ENCODE peak calls at places on chromosomes 3 and 15, in eight cellular contexts. One of them, this sample, is unnamed.

GRCh38 chr15:83837946-83838571 is 184.1 kb downstream of the ADAMTSL3 start:
- DNase-seq in OCI-LY7: peak; percentile 3
- DNase-seq in mesendoderm: peak; percentile 67
- DNase-seq in AG09309: no peak
- DNase-seq in psoas muscle: no peak
- DNase-seq in stimulated activated CD4-positive, alpha-beta T cell treated with anti-CD3 and anti-CD28 coated beads, Interleukin-12 subunit alpha, Interleukin-12 subunit beta, amount 100 ng/mL, for 4 hours: no peak
- DNase-seq in NCI-H2029 treated with DMSO at 0.1 percent for 48 hours: no peak
- DNase-seq in left colon: no peak
- DNase-seq in this sample: peak; percentile 72

GRCh38 chr3:37742121-37742520 is 119.6 kb upstream of the CTDSPL start:
- DNase-seq in OCI-LY7: no peak
- DNase-seq in mesendoderm: peak; percentile 78
- DNase-seq in AG09309: no peak
- DNase-seq in psoas muscle: no peak
- DNase-seq in stimulated activated CD4-positive, alpha-beta T cell treated with anti-CD3 and anti-CD28 coated beads, Interleukin-12 subunit alpha, Interleukin-12 subunit beta, amount 100 ng/mL, for 4 hours: no peak
- DNase-seq in NCI-H2029 treated with DMSO at 0.1 percent for 48 hours: no peak
- DNase-seq in left colon: no peak
- DNase-seq in this sample: no peak

GRCh38 chr3:15029625-15030024 is 35.5 kb downstream of the MRPS25 start:
- DNase-seq in OCI-LY7: no peak
- DNase-seq in mesendoderm: no peak
- DNase-seq in AG09309: no peak
- DNase-seq in psoas muscle: no peak
- DNase-seq in stimulated activated CD4-positive, alpha-beta T cell treated with anti-CD3 and anti-CD28 coated beads, Interleukin-12 subunit alpha, Interleukin-12 subunit beta, amount 100 ng/mL, for 4 hours: no peak
- DNase-seq in NCI-H2029 treated with DMSO at 0.1 percent for 48 hours: no peak
- DNase-seq in left colon: no peak
- DNase-seq in this sample: no peak

GRCh38 chr15:100833432-100834389 is 45.9 kb upstream of the ALDH1A3 start:
- DNase-seq in OCI-LY7: peak; percentile 8
- DNase-seq in mesendoderm: no peak
- DNase-seq in AG09309: no peak
- DNase-seq in psoas muscle: no peak
- DNase-seq in stimulated activated CD4-positive, alpha-beta T cell treated with anti-CD3 and anti-CD28 coated beads, Interleukin-12 subunit alpha, Interleukin-12 subunit beta, amount 100 ng/mL, for 4 hours: no peak
- DNase-seq in NCI-H2029 treated with DMSO at 0.1 percent for 48 hours: no peak
- DNase-seq in left colon: no peak
- DNase-seq in this sample: no peak

GRCh38 chr3:168885028-168885427 is 778.5 kb downstream of the MECOM start:
- DNase-seq in OCI-LY7: no peak
- DNase-seq in mesendoderm: no peak
- DNase-seq in AG09309: peak; percentile 75
- DNase-seq in psoas muscle: no peak
- DNase-seq in stimulated activated CD4-positive, alpha-beta T cell treated with anti-CD3 and anti-CD28 coated beads, Interleukin-12 subunit alpha, Interleukin-12 subunit beta, amount 100 ng/mL, for 4 hours: no peak
- DNase-seq in NCI-H2029 treated with DMSO at 0.1 percent for 48 hours: no peak
- DNase-seq in left colon: no peak
- DNase-seq in this sample: peak; percentile 70

GRCh38 chr3:181134873-181135272 is 145.3 kb upstream of the DNAJC19 start:
- DNase-seq in OCI-LY7: no peak
- DNase-seq in mesendoderm: no peak
- DNase-seq in AG09309: no peak
- DNase-seq in psoas muscle: no peak
- DNase-seq in stimulated activated CD4-positive, alpha-beta T cell treated with anti-CD3 and anti-CD28 coated beads, Interleukin-12 subunit alpha, Interleukin-12 subunit beta, amount 100 ng/mL, for 4 hours: no peak
- DNase-seq in NCI-H2029 treated with DMSO at 0.1 percent for 48 hours: no peak
- DNase-seq in left colon: no peak
- DNase-seq in this sample: no peak

GRCh38 chr3:8869613-8870012 is 93.7 kb downstream of the RAD18 start:
- DNase-seq in OCI-LY7: no peak
- DNase-seq in mesendoderm: peak; percentile 50
- DNase-seq in AG09309: peak; percentile 82
- DNase-seq in psoas muscle: no peak
- DNase-seq in stimulated activated CD4-positive, alpha-beta T cell treated with anti-CD3 and anti-CD28 coated beads, Interleukin-12 subunit alpha, Interleukin-12 subunit beta, amount 100 ng/mL, for 4 hours: no peak
- DNase-seq in NCI-H2029 treated with DMSO at 0.1 percent for 48 hours: no peak
- DNase-seq in left colon: no peak
- DNase-seq in this sample: peak; percentile 87

GRCh38 chr3:35596611-35597010 is 42.7 kb upstream of the ARPP21 start:
- DNase-seq in OCI-LY7: no peak
- DNase-seq in mesendoderm: no peak
- DNase-seq in AG09309: no peak
- DNase-seq in psoas muscle: no peak
- DNase-seq in stimulated activated CD4-positive, alpha-beta T cell treated with anti-CD3 and anti-CD28 coated beads, Interleukin-12 subunit alpha, Interleukin-12 subunit beta, amount 100 ng/mL, for 4 hours: no peak
- DNase-seq in NCI-H2029 treated with DMSO at 0.1 percent for 48 hours: no peak
- DNase-seq in left colon: no peak
- DNase-seq in this sample: no peak

GRCh38 chr3:129654126-129654525 is 47.6 kb upstream of the PLXND1 start:
- DNase-seq in OCI-LY7: no peak
- DNase-seq in mesendoderm: no peak
- DNase-seq in AG09309: peak; percentile 55
- DNase-seq in psoas muscle: no peak
- DNase-seq in stimulated activated CD4-positive, alpha-beta T cell treated with anti-CD3 and anti-CD28 coated beads, Interleukin-12 subunit alpha, Interleukin-12 subunit beta, amount 100 ng/mL, for 4 hours: no peak
- DNase-seq in NCI-H2029 treated with DMSO at 0.1 percent for 48 hours: no peak
- DNase-seq in left colon: no peak
- DNase-seq in this sample: peak; percentile 70

GRCh38 chr15:84598993-84599392 is 1.8 kb upstream of the ZSCAN2 start:
- DNase-seq in OCI-LY7: peak; percentile 68
- DNase-seq in mesendoderm: peak; percentile 75
- DNase-seq in AG09309: no peak
- DNase-seq in psoas muscle: no peak
- DNase-seq in stimulated activated CD4-positive, alpha-beta T cell treated with anti-CD3 and anti-CD28 coated beads, Interleukin-12 subunit alpha, Interleukin-12 subunit beta, amount 100 ng/mL, for 4 hours: no peak
- DNase-seq in NCI-H2029 treated with DMSO at 0.1 percent for 48 hours: no peak
- DNase-seq in left colon: peak; percentile 42
- DNase-seq in this sample: peak; percentile 59

GRCh38 chr3:122105626-122106025 is 50.5 kb downstream of the CD86 start:
- DNase-seq in OCI-LY7: no peak
- DNase-seq in mesendoderm: no peak
- DNase-seq in AG09309: no peak
- DNase-seq in psoas muscle: no peak
- DNase-seq in stimulated activated CD4-positive, alpha-beta T cell treated with anti-CD3 and anti-CD28 coated beads, Interleukin-12 subunit alpha, Interleukin-12 subunit beta, amount 100 ng/mL, for 4 hours: no peak
- DNase-seq in NCI-H2029 treated with DMSO at 0.1 percent for 48 hours: no peak
- DNase-seq in left colon: no peak
- DNase-seq in this sample: peak; percentile 9

GRCh38 chr3:141992512-141992911 is 116.1 kb downstream of the ATP1B3 start:
- DNase-seq in OCI-LY7: peak; percentile 27
- DNase-seq in mesendoderm: no peak
- DNase-seq in AG09309: no peak
- DNase-seq in psoas muscle: no peak
- DNase-seq in stimulated activated CD4-positive, alpha-beta T cell treated with anti-CD3 and anti-CD28 coated beads, Interleukin-12 subunit alpha, Interleukin-12 subunit beta, amount 100 ng/mL, for 4 hours: no peak
- DNase-seq in NCI-H2029 treated with DMSO at 0.1 percent for 48 hours: no peak
- DNase-seq in left colon: no peak
- DNase-seq in this sample: no peak

GRCh38 chr3:128190501-128190900 is 37.2 kb downstream of the EEFSEC start:
- DNase-seq in OCI-LY7: no peak
- DNase-seq in mesendoderm: no peak
- DNase-seq in AG09309: no peak
- DNase-seq in psoas muscle: no peak
- DNase-seq in stimulated activated CD4-positive, alpha-beta T cell treated with anti-CD3 and anti-CD28 coated beads, Interleukin-12 subunit alpha, Interleukin-12 subunit beta, amount 100 ng/mL, for 4 hours: no peak
- DNase-seq in NCI-H2029 treated with DMSO at 0.1 percent for 48 hours: no peak
- DNase-seq in left colon: no peak
- DNase-seq in this sample: no peak

GRCh38 chr3:13896473-13897154 is 16.7 kb upstream of the WNT7A start:
- DNase-seq in OCI-LY7: peak; percentile 68
- DNase-seq in mesendoderm: peak; percentile 90
- DNase-seq in AG09309: peak; percentile 18
- DNase-seq in psoas muscle: no peak
- DNase-seq in stimulated activated CD4-positive, alpha-beta T cell treated with anti-CD3 and anti-CD28 coated beads, Interleukin-12 subunit alpha, Interleukin-12 subunit beta, amount 100 ng/mL, for 4 hours: peak; percentile 29
- DNase-seq in NCI-H2029 treated with DMSO at 0.1 percent for 48 hours: peak; percentile 84
- DNase-seq in left colon: no peak
- DNase-seq in this sample: peak; percentile 78

GRCh38 chr3:121834079-121834730 is 655 bp downstream of the IQCB1 start:
- DNase-seq in OCI-LY7: peak; percentile 37
- DNase-seq in mesendoderm: no peak
- DNase-seq in AG09309: no peak
- DNase-seq in psoas muscle: peak; percentile 17
- DNase-seq in stimulated activated CD4-positive, alpha-beta T cell treated with anti-CD3 and anti-CD28 coated beads, Interleukin-12 subunit alpha, Interleukin-12 subunit beta, amount 100 ng/mL, for 4 hours: no peak
- DNase-seq in NCI-H2029 treated with DMSO at 0.1 percent for 48 hours: no peak
- DNase-seq in left colon: no peak
- DNase-seq in this sample: no peak

GRCh38 chr15:98700501-98700900 is 52.2 kb downstream of the IGF1R start:
- DNase-seq in OCI-LY7: no peak
- DNase-seq in mesendoderm: no peak
- DNase-seq in AG09309: no peak
- DNase-seq in psoas muscle: no peak
- DNase-seq in stimulated activated CD4-positive, alpha-beta T cell treated with anti-CD3 and anti-CD28 coated beads, Interleukin-12 subunit alpha, Interleukin-12 subunit beta, amount 100 ng/mL, for 4 hours: no peak
- DNase-seq in NCI-H2029 treated with DMSO at 0.1 percent for 48 hours: no peak
- DNase-seq in left colon: no peak
- DNase-seq in this sample: no peak

GRCh38 chr15:66586155-66586976 is 20.6 kb upstream of the LCTL start:
- DNase-seq in OCI-LY7: no peak
- DNase-seq in mesendoderm: no peak
- DNase-seq in AG09309: no peak
- DNase-seq in psoas muscle: no peak
- DNase-seq in stimulated activated CD4-positive, alpha-beta T cell treated with anti-CD3 and anti-CD28 coated beads, Interleukin-12 subunit alpha, Interleukin-12 subunit beta, amount 100 ng/mL, for 4 hours: no peak
- DNase-seq in NCI-H2029 treated with DMSO at 0.1 percent for 48 hours: no peak
- DNase-seq in left colon: no peak
- DNase-seq in this sample: no peak

GRCh38 chr3:195209836-195210551 is 61.0 kb downstream of the XXYLT1 start:
- DNase-seq in OCI-LY7: peak; percentile 27
- DNase-seq in mesendoderm: no peak
- DNase-seq in AG09309: no peak
- DNase-seq in psoas muscle: peak; percentile 76
- DNase-seq in stimulated activated CD4-positive, alpha-beta T cell treated with anti-CD3 and anti-CD28 coated beads, Interleukin-12 subunit alpha, Interleukin-12 subunit beta, amount 100 ng/mL, for 4 hours: no peak
- DNase-seq in NCI-H2029 treated with DMSO at 0.1 percent for 48 hours: no peak
- DNase-seq in left colon: peak; percentile 53
- DNase-seq in this sample: peak; percentile 53

GRCh38 chr3:44509985-44510360 is 32.5 kb upstream of the ZNF445 start:
- DNase-seq in OCI-LY7: peak; percentile 59
- DNase-seq in mesendoderm: no peak
- DNase-seq in AG09309: no peak
- DNase-seq in psoas muscle: no peak
- DNase-seq in stimulated activated CD4-positive, alpha-beta T cell treated with anti-CD3 and anti-CD28 coated beads, Interleukin-12 subunit alpha, Interleukin-12 subunit beta, amount 100 ng/mL, for 4 hours: no peak
- DNase-seq in NCI-H2029 treated with DMSO at 0.1 percent for 48 hours: peak; percentile 24
- DNase-seq in left colon: no peak
- DNase-seq in this sample: no peak

GRCh38 chr3:170483485-170484262 is 65.0 kb downstream of the CLDN11 start:
- DNase-seq in OCI-LY7: no peak
- DNase-seq in mesendoderm: peak; percentile 40
- DNase-seq in AG09309: no peak
- DNase-seq in psoas muscle: no peak
- DNase-seq in stimulated activated CD4-positive, alpha-beta T cell treated with anti-CD3 and anti-CD28 coated beads, Interleukin-12 subunit alpha, Interleukin-12 subunit beta, amount 100 ng/mL, for 4 hours: no peak
- DNase-seq in NCI-H2029 treated with DMSO at 0.1 percent for 48 hours: no peak
- DNase-seq in left colon: no peak
- DNase-seq in this sample: no peak

GRCh38 chr3:124606180-124606579 is 124.1 kb upstream of the UMPS start:
- DNase-seq in OCI-LY7: no peak
- DNase-seq in mesendoderm: no peak
- DNase-seq in AG09309: no peak
- DNase-seq in psoas muscle: no peak
- DNase-seq in stimulated activated CD4-positive, alpha-beta T cell treated with anti-CD3 and anti-CD28 coated beads, Interleukin-12 subunit alpha, Interleukin-12 subunit beta, amount 100 ng/mL, for 4 hours: no peak
- DNase-seq in NCI-H2029 treated with DMSO at 0.1 percent for 48 hours: no peak
- DNase-seq in left colon: no peak
- DNase-seq in this sample: peak; percentile 19

GRCh38 chr15:101494251-101494796 is 4.8 kb upstream of the PCSK6 start:
- DNase-seq in OCI-LY7: no peak
- DNase-seq in mesendoderm: no peak
- DNase-seq in AG09309: no peak
- DNase-seq in psoas muscle: no peak
- DNase-seq in stimulated activated CD4-positive, alpha-beta T cell treated with anti-CD3 and anti-CD28 coated beads, Interleukin-12 subunit alpha, Interleukin-12 subunit beta, amount 100 ng/mL, for 4 hours: no peak
- DNase-seq in NCI-H2029 treated with DMSO at 0.1 percent for 48 hours: no peak
- DNase-seq in left colon: no peak
- DNase-seq in this sample: no peak

GRCh38 chr3:107877936-107878335 is 212.9 kb downstream of the CD47 start:
- DNase-seq in OCI-LY7: no peak
- DNase-seq in mesendoderm: no peak
- DNase-seq in AG09309: no peak
- DNase-seq in psoas muscle: no peak
- DNase-seq in stimulated activated CD4-positive, alpha-beta T cell treated with anti-CD3 and anti-CD28 coated beads, Interleukin-12 subunit alpha, Interleukin-12 subunit beta, amount 100 ng/mL, for 4 hours: no peak
- DNase-seq in NCI-H2029 treated with DMSO at 0.1 percent for 48 hours: no peak
- DNase-seq in left colon: no peak
- DNase-seq in this sample: no peak

GRCh38 chr15:59691194-59691805 is 2.2 kb upstream of the BNIP2 start:
- DNase-seq in OCI-LY7: peak; percentile 71
- DNase-seq in mesendoderm: peak; percentile 23
- DNase-seq in AG09309: no peak
- DNase-seq in psoas muscle: no peak
- DNase-seq in stimulated activated CD4-positive, alpha-beta T cell treated with anti-CD3 and anti-CD28 coated beads, Interleukin-12 subunit alpha, Interleukin-12 subunit beta, amount 100 ng/mL, for 4 hours: peak; percentile 8
- DNase-seq in NCI-H2029 treated with DMSO at 0.1 percent for 48 hours: no peak
- DNase-seq in left colon: no peak
- DNase-seq in this sample: peak; percentile 56

GRCh38 chr3:18841422-18842343 is 306.6 kb upstream of the KCNH8 start:
- DNase-seq in OCI-LY7: no peak
- DNase-seq in mesendoderm: no peak
- DNase-seq in AG09309: no peak
- DNase-seq in psoas muscle: no peak
- DNase-seq in stimulated activated CD4-positive, alpha-beta T cell treated with anti-CD3 and anti-CD28 coated beads, Interleukin-12 subunit alpha, Interleukin-12 subunit beta, amount 100 ng/mL, for 4 hours: no peak
- DNase-seq in NCI-H2029 treated with DMSO at 0.1 percent for 48 hours: no peak
- DNase-seq in left colon: no peak
- DNase-seq in this sample: peak; percentile 15

GRCh38 chr15:74172751-74173544 is 562 bp upstream of the ISLR start:
- DNase-seq in OCI-LY7: no peak
- DNase-seq in mesendoderm: no peak
- DNase-seq in AG09309: no peak
- DNase-seq in psoas muscle: peak; percentile 74
- DNase-seq in stimulated activated CD4-positive, alpha-beta T cell treated with anti-CD3 and anti-CD28 coated beads, Interleukin-12 subunit alpha, Interleukin-12 subunit beta, amount 100 ng/mL, for 4 hours: no peak
- DNase-seq in NCI-H2029 treated with DMSO at 0.1 percent for 48 hours: no peak
- DNase-seq in left colon: no peak
- DNase-seq in this sample: no peak

GRCh38 chr3:15754047-15754446 is 43.7 kb downstream of the ANKRD28 start:
- DNase-seq in OCI-LY7: no peak
- DNase-seq in mesendoderm: no peak
- DNase-seq in AG09309: no peak
- DNase-seq in psoas muscle: no peak
- DNase-seq in stimulated activated CD4-positive, alpha-beta T cell treated with anti-CD3 and anti-CD28 coated beads, Interleukin-12 subunit alpha, Interleukin-12 subunit beta, amount 100 ng/mL, for 4 hours: no peak
- DNase-seq in NCI-H2029 treated with DMSO at 0.1 percent for 48 hours: no peak
- DNase-seq in left colon: no peak
- DNase-seq in this sample: no peak

This sample was measured in astrocyte of the hippocampus.